ENCODE peak calls at places on chromosomes 12 and 14, in four cellular contexts. S is transverse colon, V is tibial artery, T is right lobe of liver. D is an unnamed sample.

GRCh38 chr12:12336049-12336411 is 14.0 kb downstream of the MANSC1 start:
- DNase-seq in T (peak; percentile 52), V (no peak), S (no peak), D (no peak)

GRCh38 chr14:98724734-98725133 is 547.3 kb downstream of the BCL11B start:
- DNase-seq in V (no peak), T (no peak), S (no peak), D (no peak)

GRCh38 chr12:11482955-11483354 is 87.6 kb upstream of the PRB2 start:
- DNase-seq in V (no peak), S (no peak), T (no peak), D (no peak)

GRCh38 chr14:101534198-101534597 is 27.1 kb upstream of the DIO3 start:
- DNase-seq in T (no peak), V (no peak), S (no peak), D (no peak)

GRCh38 chr12:22935501-22935900 is 310.5 kb downstream of the ETNK1 start:
- DNase-seq in S (no peak), V (no peak), T (no peak), D (no peak)

GRCh38 chr12:104964167-104964566 is 6.1 kb upstream of the SLC41A2 start:
- DNase-seq in S (no peak), T (no peak), V (no peak), D (no peak)

GRCh38 chr12:14111230-14111865 is 129.9 kb upstream of the GRIN2B start:
- DNase-seq in V (no peak), S (no peak), T (no peak), D (no peak)

GRCh38 chr12:26044007-26044394 is 80.8 kb downstream of the BHLHE41 start:
- DNase-seq in T (no peak), V (no peak), S (no peak), D (no peak)

GRCh38 chr12:130104596-130105253 is 57.5 kb upstream of the FZD10 start:
- DNase-seq in V (no peak), T (no peak), S (no peak), D (no peak)

GRCh38 chr12:2057041-2057792 is 4.4 kb downstream of the CACNA1C start:
- DNase-seq in S (peak; percentile 70), T (no peak), V (peak; percentile 66), D (peak; percentile 73)

GRCh38 chr12:56243731-56244181 is 13.9 kb downstream of the SLC39A5 start:
- DNase-seq in T (no peak), V (no peak), S (no peak), D (no peak)

GRCh38 chr14:24058260-24058950 is 6.6 kb downstream of the CARMIL3 start:
- DNase-seq in T (peak; percentile 84), V (peak; percentile 93), S (peak; percentile 84), D (peak; percentile 78)

GRCh38 chr14:77041837-77042557 is 13.5 kb upstream of the IRF2BPL start:
- DNase-seq in V (peak; percentile 71), T (peak; percentile 68), S (peak; percentile 56), D (peak; percentile 81)

GRCh38 chr12:121805171-121805687 is 1.4 kb downstream of the SETD1B start:
- DNase-seq in T (peak; percentile 53), S (no peak), V (no peak), D (no peak)
- H3K4me3 ChIP-seq in T (peak overlapping the region; percentile 65), S (peak overlapping the region; percentile 75), V (peak overlapping the region; percentile 91), D (peak overlapping the region; percentile 97)

DNA sequence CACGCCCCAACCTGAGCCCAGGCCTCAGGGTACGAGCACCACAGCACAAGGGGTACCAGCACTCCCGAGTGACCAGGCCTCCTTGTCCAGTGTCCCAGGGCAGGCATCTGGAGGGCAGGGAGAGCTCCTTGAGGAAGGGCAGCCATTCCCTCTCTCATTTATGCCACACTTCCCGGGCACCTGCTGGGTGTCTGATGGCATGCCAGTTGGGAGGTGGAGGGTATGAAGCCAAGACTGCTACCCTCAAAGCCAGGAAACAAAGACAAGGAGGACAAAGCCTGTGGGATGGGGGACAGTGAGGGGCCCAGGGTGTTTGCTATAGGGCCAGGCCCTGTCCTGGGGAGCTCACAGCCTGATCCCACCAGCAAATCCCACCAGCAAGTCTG is 45.6 kb downstream of the CCDC88C start:
- DNase-seq in V (no peak), S (no peak), T (no peak), D (no peak)
- H3K4me3 ChIP-seq in V (no peak overlapping the region), S (no peak overlapping the region), T (no peak overlapping the region), D (no peak overlapping the region)

GRCh38 chr12:30926243-30927209 is at the start of gene TSPAN11:
- DNase-seq in V (peak; percentile 35), S (no peak), T (no peak), D (no peak)

GRCh38 chr12:30928356-30929264 is 2.1 kb downstream of the TSPAN11 start:
- DNase-seq in T (no peak), V (peak; percentile 19), S (no peak), D (no peak)

GRCh38 chr12:30930238-30931010 is 3.9 kb downstream of the TSPAN11 start:
- DNase-seq in T (no peak), V (peak; percentile 17), S (no peak), D (peak; percentile 46)

GRCh38 chr12:30925607-30926242 is 823 bp upstream of the TSPAN11 start:
- DNase-seq in S (no peak), T (no peak), V (peak; percentile 9), D (no peak)

GRCh38 chr12:30927210-30927576 is 645 bp downstream of the TSPAN11 start:
- DNase-seq in V (no peak), T (no peak), S (no peak), D (no peak)
- H3K4me3 ChIP-seq in V (no peak overlapping the region), T (no peak overlapping the region), S (no peak overlapping the region), D (no peak overlapping the region)

DNA sequence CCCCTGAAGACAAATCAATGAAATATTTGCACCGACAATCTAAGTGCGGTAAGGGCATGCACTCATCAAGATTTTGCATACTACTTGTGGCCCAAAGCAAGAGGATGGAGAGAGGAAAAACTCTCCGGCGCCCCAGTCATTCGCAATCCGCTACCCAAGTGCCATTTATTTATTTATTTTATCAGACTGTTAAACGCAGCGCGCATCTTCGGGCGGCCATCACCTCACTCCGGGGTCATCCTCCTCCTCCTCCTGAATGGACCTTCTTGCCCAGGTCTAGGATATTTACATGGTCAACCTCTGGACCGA is 1.2 kb downstream of the NOVA1 start:
- DNase-seq in T (no peak), S (peak; percentile 9), V (peak; percentile 21), D (peak; percentile 65)
- H3K4me3 ChIP-seq in T (peak overlapping the region; percentile 54), S (peak overlapping the region; percentile 73), V (peak overlapping the region; percentile 70), D (peak overlapping the region; percentile 83)

DNA sequence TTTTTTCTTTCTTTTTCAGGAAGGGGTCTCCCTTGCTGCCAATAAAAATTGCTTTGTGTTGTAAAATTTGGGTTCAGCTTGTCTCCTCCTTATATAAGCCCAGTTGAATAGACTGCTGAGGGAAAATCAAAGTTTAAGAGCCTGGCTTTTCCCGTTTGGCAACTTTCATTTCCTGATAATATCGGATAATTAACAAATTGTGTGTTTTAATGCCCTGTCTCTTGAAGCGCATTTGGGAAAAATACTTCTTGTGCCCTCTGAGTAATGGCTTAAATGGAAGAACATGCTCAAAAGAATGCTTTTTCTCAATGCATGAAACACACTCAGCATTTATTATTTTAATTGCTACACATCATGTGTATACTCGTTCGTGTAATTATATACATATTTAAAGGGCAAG is 198.0 kb upstream of the DCN start:
- DNase-seq in V (no peak), S (no peak), T (no peak), D (no peak)
- H3K4me3 ChIP-seq in V (no peak overlapping the region), S (no peak overlapping the region), T (no peak overlapping the region), D (no peak overlapping the region)

DNA sequence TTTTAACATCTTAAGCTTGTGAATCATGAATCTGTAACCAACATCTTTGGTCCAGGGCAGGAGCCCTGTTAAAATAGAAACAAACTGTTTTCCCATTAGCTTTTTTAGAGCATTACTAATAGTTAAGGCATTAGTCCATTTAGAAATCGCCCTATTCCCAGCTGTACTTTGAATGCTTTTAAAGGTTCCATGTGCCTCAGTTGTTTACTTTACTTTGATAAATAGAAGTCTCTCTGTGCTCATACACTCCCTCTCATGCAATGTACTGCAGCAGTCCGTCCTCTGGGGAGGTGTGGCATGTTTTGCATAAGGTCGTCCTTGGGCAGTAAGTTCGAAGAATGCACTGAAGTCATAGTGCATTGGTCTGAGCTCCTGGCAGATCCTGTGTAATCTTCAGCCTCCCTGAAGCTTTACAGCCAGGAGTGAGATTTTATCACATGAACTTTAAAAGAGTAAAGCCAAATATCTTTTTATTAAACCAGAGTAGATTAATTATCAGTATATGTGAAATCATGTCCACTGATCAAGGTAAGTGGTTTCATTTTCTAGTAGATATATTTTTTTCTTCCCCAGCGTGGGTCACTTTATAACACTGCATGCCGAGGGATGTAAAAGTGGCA is 134.7 kb downstream of the FGD4 start:
- DNase-seq in V (peak; percentile 79), S (peak; percentile 78), T (peak; percentile 91), D (peak; percentile 73)
- H3K4me3 ChIP-seq in V (peak overlapping the region; percentile 53), S (peak overlapping the region; percentile 46), T (peak overlapping the region; percentile 56), D (peak overlapping the region; percentile 97)

GRCh38 chr14:91412939-91413338 is 4.7 kb downstream of the CCDC88C start:
- DNase-seq in V (no peak), T (no peak), S (no peak), D (no peak)
- H3K4me3 ChIP-seq in V (no peak overlapping the region), T (no peak overlapping the region), S (no peak overlapping the region), D (no peak overlapping the region)

D was measured in aorta.